ENCODE peak calls at places on chromosomes 3 and 15, in seven cellular contexts. One of them, this sample, is unnamed.

GRCh38 chr3:15055019-15055557 is 10.0 kb downstream of the MRPS25 start:
- DNase-seq in HCT116: no peak
- DNase-seq in fibroblast of the aortic adventitia: no peak
- DNase-seq in fibroblast of pulmonary artery: peak
- DNase-seq in left ventricle myocardium inferior: no peak
- DNase-seq in DND-41: no peak
- DNase-seq in cardiac muscle cell: peak
- DNase-seq in this sample: peak

GRCh38 chr3:194574639-194575483 is 58.4 kb downstream of the TMEM44 start:
- DNase-seq in fibroblast of the aortic adventitia: peak
- DNase-seq in cardiac muscle cell: peak
- DNase-seq in fibroblast of pulmonary artery: peak
- DNase-seq in HCT116: no peak
- DNase-seq in left ventricle myocardium inferior: no peak
- DNase-seq in DND-41: no peak
- DNase-seq in this sample: no peak

GRCh38 chr15:93477188-93477587 is 388.2 kb upstream of the RGMA start:
- DNase-seq in fibroblast of pulmonary artery: no peak
- DNase-seq in DND-41: no peak
- DNase-seq in fibroblast of the aortic adventitia: no peak
- DNase-seq in HCT116: no peak
- DNase-seq in left ventricle myocardium inferior: no peak
- DNase-seq in cardiac muscle cell: no peak
- DNase-seq in this sample: no peak

GRCh38 chr15:77042245-77042644 is 28.7 kb downstream of the TSPAN3 start:
- DNase-seq in left ventricle myocardium inferior: no peak
- DNase-seq in fibroblast of the aortic adventitia: no peak
- DNase-seq in HCT116: no peak
- DNase-seq in cardiac muscle cell: no peak
- DNase-seq in fibroblast of pulmonary artery: no peak
- DNase-seq in DND-41: no peak
- DNase-seq in this sample: no peak

GRCh38 chr3:110343945-110344344 is 727.7 kb upstream of the NECTIN3 start:
- DNase-seq in fibroblast of pulmonary artery: peak
- DNase-seq in HCT116: no peak
- DNase-seq in DND-41: no peak
- DNase-seq in cardiac muscle cell: peak
- DNase-seq in left ventricle myocardium inferior: no peak
- DNase-seq in fibroblast of the aortic adventitia: no peak
- DNase-seq in this sample: no peak

GRCh38 chr3:179107617-179108016 is 36.0 kb upstream of the ZMAT3 start:
- DNase-seq in fibroblast of pulmonary artery: no peak
- DNase-seq in cardiac muscle cell: no peak
- DNase-seq in DND-41: no peak
- DNase-seq in left ventricle myocardium inferior: no peak
- DNase-seq in HCT116: no peak
- DNase-seq in fibroblast of the aortic adventitia: no peak
- DNase-seq in this sample: no peak

GRCh38 chr3:131729561-131729960 is 226.8 kb upstream of the MRPL3 start:
- DNase-seq in fibroblast of the aortic adventitia: peak
- DNase-seq in DND-41: no peak
- DNase-seq in HCT116: no peak
- DNase-seq in cardiac muscle cell: peak
- DNase-seq in fibroblast of pulmonary artery: peak
- DNase-seq in left ventricle myocardium inferior: no peak
- DNase-seq in this sample: no peak

GRCh38 chr3:71803248-71803647 is 18.3 kb upstream of the PROK2 start:
- DNase-seq in DND-41: no peak
- DNase-seq in fibroblast of pulmonary artery: no peak
- DNase-seq in HCT116: no peak
- DNase-seq in cardiac muscle cell: no peak
- DNase-seq in fibroblast of the aortic adventitia: no peak
- DNase-seq in left ventricle myocardium inferior: no peak
- DNase-seq in this sample: no peak

GRCh38 chr3:45665101-45665572 is 24.1 kb upstream of the SACM1L start:
- DNase-seq in DND-41: peak
- DNase-seq in fibroblast of the aortic adventitia: no peak
- DNase-seq in left ventricle myocardium inferior: no peak
- DNase-seq in HCT116: peak
- DNase-seq in cardiac muscle cell: peak
- DNase-seq in fibroblast of pulmonary artery: peak
- DNase-seq in this sample: peak

GRCh38 chr3:78279066-78279465 is 1239.2 kb downstream of the ROBO2 start:
- DNase-seq in DND-41: no peak
- DNase-seq in fibroblast of pulmonary artery: no peak
- DNase-seq in left ventricle myocardium inferior: no peak
- DNase-seq in HCT116: no peak
- DNase-seq in cardiac muscle cell: no peak
- DNase-seq in fibroblast of the aortic adventitia: no peak
- DNase-seq in this sample: no peak

GRCh38 chr3:170689218-170689874 is 103.5 kb upstream of the SLC7A14 start:
- DNase-seq in HCT116: peak
- DNase-seq in left ventricle myocardium inferior: no peak
- DNase-seq in fibroblast of pulmonary artery: peak
- DNase-seq in fibroblast of the aortic adventitia: peak
- DNase-seq in DND-41: no peak
- DNase-seq in cardiac muscle cell: peak
- DNase-seq in this sample: no peak

GRCh38 chr3:33074217-33075067 is 22.5 kb downstream of the GLB1 start:
- DNase-seq in fibroblast of the aortic adventitia: peak
- DNase-seq in fibroblast of pulmonary artery: peak
- DNase-seq in cardiac muscle cell: peak
- DNase-seq in HCT116: peak
- DNase-seq in left ventricle myocardium inferior: peak
- DNase-seq in DND-41: peak
- DNase-seq in this sample: peak

GRCh38 chr3:126895178-126896066 is 87.5 kb upstream of the PLXNA1 start:
- DNase-seq in HCT116: no peak
- DNase-seq in left ventricle myocardium inferior: no peak
- DNase-seq in DND-41: peak
- DNase-seq in fibroblast of pulmonary artery: peak
- DNase-seq in fibroblast of the aortic adventitia: peak
- DNase-seq in cardiac muscle cell: peak
- DNase-seq in this sample: no peak

GRCh38 chr3:151584603-151585002 is 123.7 kb upstream of the IGSF10 start:
- DNase-seq in fibroblast of pulmonary artery: no peak
- DNase-seq in HCT116: no peak
- DNase-seq in cardiac muscle cell: no peak
- DNase-seq in left ventricle myocardium inferior: no peak
- DNase-seq in DND-41: peak
- DNase-seq in fibroblast of the aortic adventitia: no peak
- DNase-seq in this sample: no peak

GRCh38 chr3:17023006-17023664 is 138.4 kb downstream of the PLCL2 start:
- DNase-seq in fibroblast of pulmonary artery: peak
- DNase-seq in fibroblast of the aortic adventitia: no peak
- DNase-seq in left ventricle myocardium inferior: no peak
- DNase-seq in cardiac muscle cell: no peak
- DNase-seq in DND-41: no peak
- DNase-seq in HCT116: no peak
- DNase-seq in this sample: peak

GRCh38 chr15:59340325-59340724 is 32.3 kb downstream of the MYO1E start:
- DNase-seq in DND-41: no peak
- DNase-seq in left ventricle myocardium inferior: no peak
- DNase-seq in fibroblast of pulmonary artery: no peak
- DNase-seq in cardiac muscle cell: no peak
- DNase-seq in HCT116: no peak
- DNase-seq in fibroblast of the aortic adventitia: no peak
- DNase-seq in this sample: no peak

GRCh38 chr3:152321806-152322377 is 53.2 kb downstream of the MBNL1 start:
- DNase-seq in cardiac muscle cell: no peak
- DNase-seq in left ventricle myocardium inferior: no peak
- DNase-seq in DND-41: no peak
- DNase-seq in HCT116: no peak
- DNase-seq in fibroblast of pulmonary artery: no peak
- DNase-seq in fibroblast of the aortic adventitia: no peak
- DNase-seq in this sample: no peak

GRCh38 chr3:171684226-171684625 is 126.1 kb downstream of the PLD1 start:
- DNase-seq in fibroblast of the aortic adventitia: no peak
- DNase-seq in HCT116: no peak
- DNase-seq in cardiac muscle cell: no peak
- DNase-seq in fibroblast of pulmonary artery: no peak
- DNase-seq in DND-41: no peak
- DNase-seq in left ventricle myocardium inferior: no peak
- DNase-seq in this sample: no peak

GRCh38 chr15:66076591-66077319 is 176.8 kb downstream of the MEGF11 start:
- DNase-seq in fibroblast of the aortic adventitia: no peak
- DNase-seq in left ventricle myocardium inferior: no peak
- DNase-seq in HCT116: no peak
- DNase-seq in DND-41: no peak
- DNase-seq in fibroblast of pulmonary artery: no peak
- DNase-seq in cardiac muscle cell: no peak
- DNase-seq in this sample: no peak

GRCh38 chr3:113946831-113947230 is 982 bp upstream of the ZDHHC23 start:
- DNase-seq in cardiac muscle cell: no peak
- DNase-seq in fibroblast of pulmonary artery: no peak
- DNase-seq in left ventricle myocardium inferior: no peak
- DNase-seq in fibroblast of the aortic adventitia: no peak
- DNase-seq in DND-41: no peak
- DNase-seq in HCT116: no peak
- DNase-seq in this sample: no peak

GRCh38 chr3:182323126-182323727 is 470.1 kb upstream of the ATP11B start:
- DNase-seq in fibroblast of the aortic adventitia: no peak
- DNase-seq in fibroblast of pulmonary artery: no peak
- DNase-seq in HCT116: no peak
- DNase-seq in cardiac muscle cell: no peak
- DNase-seq in left ventricle myocardium inferior: no peak
- DNase-seq in DND-41: no peak
- DNase-seq in this sample: no peak

GRCh38 chr3:49689046-49689886 is at the start of the genes MST1 and RNF123:
- DNase-seq in DND-41: peak
- DNase-seq in fibroblast of pulmonary artery: peak
- DNase-seq in HCT116: peak
- DNase-seq in left ventricle myocardium inferior: peak
- DNase-seq in fibroblast of the aortic adventitia: peak
- DNase-seq in cardiac muscle cell: peak
- DNase-seq in this sample: peak

GRCh38 chr3:69272537-69272936 is 113.4 kb downstream of the FRMD4B start:
- DNase-seq in DND-41: no peak
- DNase-seq in left ventricle myocardium inferior: no peak
- DNase-seq in cardiac muscle cell: no peak
- DNase-seq in fibroblast of pulmonary artery: no peak
- DNase-seq in fibroblast of the aortic adventitia: no peak
- DNase-seq in HCT116: no peak
- DNase-seq in this sample: no peak

GRCh38 chr15:64841258-64842098 is at the start of gene PLEKHO2:
- DNase-seq in DND-41: peak
- DNase-seq in left ventricle myocardium inferior: peak
- DNase-seq in cardiac muscle cell: peak
- DNase-seq in fibroblast of the aortic adventitia: peak
- DNase-seq in fibroblast of pulmonary artery: peak
- DNase-seq in HCT116: peak
- DNase-seq in this sample: peak
- TF ChIP-seq CTCF in DND-41: peak
- TF ChIP-seq CTCF in left ventricle myocardium inferior: peak
- TF ChIP-seq CTCF in cardiac muscle cell: peak
- TF ChIP-seq CTCF in fibroblast of the aortic adventitia: no peak
- TF ChIP-seq CTCF in fibroblast of pulmonary artery: peak
- TF ChIP-seq CTCF in HCT116: no peak
- TF ChIP-seq CTCF in this sample: peak

DNA sequence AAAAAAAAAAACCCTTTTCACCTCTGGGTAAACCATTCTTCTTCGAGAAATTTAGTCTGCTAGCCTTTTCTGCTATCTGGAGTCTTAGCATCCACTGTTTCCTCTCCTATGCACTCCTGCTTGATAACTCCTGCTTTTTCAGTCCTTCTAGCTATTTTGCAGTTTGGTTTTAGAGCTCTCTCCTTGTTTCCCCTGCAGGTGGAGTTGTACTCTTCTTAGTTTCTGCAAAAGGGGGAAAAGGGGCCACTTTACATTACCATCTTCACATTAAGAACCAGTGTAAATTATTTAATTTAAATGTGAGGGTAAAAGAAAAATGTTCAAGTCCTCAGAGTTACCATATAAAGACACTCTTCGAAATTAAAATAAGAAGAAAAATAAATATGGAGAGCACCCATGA is 23.6 kb upstream of the MYLK start:
- DNase-seq in DND-41: no peak
- DNase-seq in left ventricle myocardium inferior: no peak
- DNase-seq in fibroblast of pulmonary artery: no peak
- DNase-seq in HCT116: no peak
- DNase-seq in cardiac muscle cell: no peak
- DNase-seq in fibroblast of the aortic adventitia: no peak
- DNase-seq in this sample: no peak
- TF ChIP-seq CTCF in DND-41: peak
- TF ChIP-seq CTCF in left ventricle myocardium inferior: no peak
- TF ChIP-seq CTCF in fibroblast of pulmonary artery: no peak
- TF ChIP-seq CTCF in HCT116: peak
- TF ChIP-seq CTCF in cardiac muscle cell: no peak
- TF ChIP-seq CTCF in fibroblast of the aortic adventitia: no peak
- TF ChIP-seq CTCF in this sample: no peak

DNA sequence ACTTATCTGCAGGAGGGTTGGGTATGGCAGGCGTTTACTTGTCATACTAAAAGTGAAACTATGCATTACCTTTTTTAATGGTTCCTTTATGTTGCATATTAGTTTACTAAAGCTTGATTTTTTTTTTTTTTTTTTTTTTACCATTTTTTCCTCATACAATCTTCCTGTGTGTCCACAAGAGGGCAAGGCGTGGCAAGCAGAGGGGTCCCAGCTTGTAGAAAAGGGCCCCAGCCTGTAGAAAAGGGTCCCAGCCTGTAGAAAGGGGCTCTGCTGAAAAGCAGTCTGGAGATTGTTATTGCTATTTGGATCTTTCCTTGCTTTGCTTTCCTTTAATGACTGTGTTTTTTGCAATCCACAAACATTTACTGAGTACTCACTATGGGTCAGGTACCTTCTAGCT is 21.9 kb downstream of the MKRN2 start:
- DNase-seq in fibroblast of pulmonary artery: no peak
- DNase-seq in left ventricle myocardium inferior: no peak
- DNase-seq in fibroblast of the aortic adventitia: no peak
- DNase-seq in cardiac muscle cell: no peak
- DNase-seq in HCT116: no peak
- DNase-seq in DND-41: no peak
- DNase-seq in this sample: no peak
- TF ChIP-seq CTCF in fibroblast of pulmonary artery: peak
- TF ChIP-seq CTCF in left ventricle myocardium inferior: no peak
- TF ChIP-seq CTCF in fibroblast of the aortic adventitia: peak
- TF ChIP-seq CTCF in cardiac muscle cell: peak
- TF ChIP-seq CTCF in HCT116: peak
- TF ChIP-seq CTCF in DND-41: peak
- TF ChIP-seq CTCF in this sample: peak

GRCh38 chr3:51306093-51306492 is 79.0 kb upstream of the MANF start:
- DNase-seq in cardiac muscle cell: no peak
- DNase-seq in HCT116: no peak
- DNase-seq in fibroblast of pulmonary artery: no peak
- DNase-seq in fibroblast of the aortic adventitia: no peak
- DNase-seq in DND-41: no peak
- DNase-seq in left ventricle myocardium inferior: no peak
- DNase-seq in this sample: no peak

GRCh38 chr3:51307458-51307857 is 77.6 kb upstream of the MANF start:
- DNase-seq in DND-41: no peak
- DNase-seq in fibroblast of pulmonary artery: no peak
- DNase-seq in fibroblast of the aortic adventitia: no peak
- DNase-seq in left ventricle myocardium inferior: no peak
- DNase-seq in cardiac muscle cell: no peak
- DNase-seq in HCT116: no peak
- DNase-seq in this sample: no peak

DNA sequence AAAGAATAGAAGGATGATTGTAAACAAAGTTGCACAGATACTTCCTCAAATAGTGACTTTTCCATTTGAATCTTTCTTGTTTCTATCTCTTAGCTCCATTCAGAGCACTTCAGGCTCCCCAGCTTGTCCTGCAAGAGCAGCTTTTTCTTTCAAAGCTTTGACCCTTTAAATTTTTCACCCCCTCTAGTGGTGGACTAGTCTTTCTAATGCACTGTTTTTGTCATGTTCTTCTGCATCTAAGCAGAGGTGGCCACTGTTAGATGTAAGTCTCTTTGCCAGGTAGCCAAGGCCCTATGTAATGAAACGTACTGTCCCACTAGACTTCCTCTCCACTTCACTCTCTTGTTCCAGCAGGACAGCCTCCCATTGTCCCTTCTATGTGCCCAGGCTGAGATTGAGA is 74.0 kb upstream of the MANF start:
- DNase-seq in left ventricle myocardium inferior: no peak
- DNase-seq in HCT116: peak
- DNase-seq in DND-41: no peak
- DNase-seq in fibroblast of pulmonary artery: peak
- DNase-seq in fibroblast of the aortic adventitia: peak
- DNase-seq in cardiac muscle cell: peak
- DNase-seq in this sample: no peak
- TF ChIP-seq CTCF in left ventricle myocardium inferior: peak
- TF ChIP-seq CTCF in HCT116: peak
- TF ChIP-seq CTCF in DND-41: peak
- TF ChIP-seq CTCF in fibroblast of pulmonary artery: peak
- TF ChIP-seq CTCF in fibroblast of the aortic adventitia: peak
- TF ChIP-seq CTCF in cardiac muscle cell: peak
- TF ChIP-seq CTCF in this sample: no peak

This sample was measured in activated CD8-positive, alpha-beta T cell treated with anti-CD3 and anti-CD28 coated beads for 36 hours.